ENCODE peak calls at places on chromosomes 11 and 22, in nine cellular contexts. U, M, J, D, R, V, K, S and L are unnamed samples.

GRCh38 chr22:41932353-41932752 is 5.7 kb upstream of the TNFRSF13C start:
- DNase-seq in U (no peak), M (no peak), J (no peak), D (no peak), R (no peak), V (no peak), K (no peak), S (no peak), L (no peak)

GRCh38 chr11:35115688-35116030 is 23.3 kb upstream of the CD44 start:
- DNase-seq in U (no peak), M (no peak), J (no peak), D (no peak), R (no peak), V (no peak), K (no peak), S (no peak), L (no peak)

GRCh38 chr22:19892925-19893324 is 38.3 kb upstream of the GNB1L start:
- DNase-seq in U (no peak), M (no peak), J (no peak), D (no peak), R (no peak), V (no peak), K (no peak), S (no peak), L (no peak)

GRCh38 chr22:48586799-48587185 is 1240.9 kb downstream of the BRD1 start:
- DNase-seq in U (no peak), M (no peak), J (no peak), D (no peak), R (no peak), V (no peak), K (no peak), S (no peak), L (no peak)

GRCh38 chr11:3087821-3088800 is 30.9 kb upstream of the CARS1 start:
- DNase-seq in U (no peak), M (no peak), J (no peak), D (no peak), R (no peak), V (no peak), K (no peak), S (no peak), L (no peak)

GRCh38 chr22:31055322-31056159 is 25.6 kb upstream of the SMTN start:
- DNase-seq in U (no peak), M (peak), J (peak), D (no peak), R (peak), V (peak), K (peak), S (no peak), L (no peak)

GRCh38 chr11:79094601-79095000 is 346.2 kb downstream of the TENM4 start:
- DNase-seq in U (no peak), M (no peak), J (no peak), D (no peak), R (no peak), V (no peak), K (no peak), S (no peak), L (no peak)

GRCh38 chr11:102447941-102448868 is 4.4 kb downstream of the TMEM123 start:
- DNase-seq in U (no peak), M (no peak), J (no peak), D (no peak), R (no peak), V (no peak), K (no peak), S (no peak), L (no peak)

GRCh38 chr22:30044369-30044768 is 35.9 kb upstream of the HORMAD2 start:
- DNase-seq in U (no peak), M (no peak), J (no peak), D (no peak), R (no peak), V (peak), K (peak), S (no peak), L (peak)

GRCh38 chr11:61718613-61719302 is 33.7 kb upstream of the MYRF start:
- DNase-seq in U (no peak), M (no peak), J (no peak), D (no peak), R (no peak), V (no peak), K (peak), S (no peak), L (no peak)

GRCh38 chr11:122192634-122193245 is 76.7 kb upstream of the BLID start:
- DNase-seq in U (no peak), M (no peak), J (no peak), D (no peak), R (no peak), V (no peak), K (peak), S (no peak), L (no peak)

GRCh38 chr11:30328676-30329075 is 5.8 kb downstream of the ARL14EP start:
- DNase-seq in U (no peak), M (no peak), J (no peak), D (no peak), R (no peak), V (no peak), K (no peak), S (no peak), L (no peak)

GRCh38 chr11:103108933-103109817 is at the start of gene DYNC2H1:
- DNase-seq in U (peak), M (peak), J (peak), D (peak), R (peak), V (peak), K (peak), S (peak), L (peak)

GRCh38 chr11:69707156-69707555 is 3.3 kb upstream of the FGF19 start:
- DNase-seq in U (no peak), M (no peak), J (no peak), D (no peak), R (no peak), V (no peak), K (no peak), S (no peak), L (no peak)

GRCh38 chr11:78138694-78139421 is 568 bp downstream of the ALG8 start:
- DNase-seq in U (peak), M (no peak), J (no peak), D (peak), R (peak), V (no peak), K (no peak), S (peak), L (peak)

GRCh38 chr22:31347251-31348008 is 1.3 kb upstream of the PATZ1 start:
- DNase-seq in U (peak), M (no peak), J (peak), D (peak), R (peak), V (peak), K (peak), S (peak), L (peak)

GRCh38 chr11:93361435-93361834 is 30.9 kb downstream of the DEUP1 start:
- DNase-seq in U (no peak), M (no peak), J (no peak), D (no peak), R (no peak), V (no peak), K (no peak), S (no peak), L (no peak)

GRCh38 chr11:47314992-47315391 is 37.5 kb downstream of the MYBPC3 start:
- DNase-seq in U (no peak), M (peak), J (no peak), D (no peak), R (no peak), V (peak), K (no peak), S (no peak), L (no peak)

GRCh38 chr11:28539239-28540025 is 431.2 kb downstream of the METTL15 start:
- DNase-seq in U (no peak), M (no peak), J (no peak), D (no peak), R (no peak), V (no peak), K (no peak), S (no peak), L (no peak)

GRCh38 chr11:58636587-58636986 is 14.1 kb downstream of the CNTF start:
- DNase-seq in U (no peak), M (no peak), J (no peak), D (no peak), R (no peak), V (no peak), K (no peak), S (no peak), L (no peak)

GRCh38 chr11:96014234-96014633 is 90.3 kb upstream of the MTMR2 start:
- DNase-seq in U (no peak), M (no peak), J (no peak), D (no peak), R (no peak), V (peak), K (peak), S (peak), L (peak)

GRCh38 chr22:46914481-46914880 is 152.0 kb downstream of the TBC1D22A start:
- DNase-seq in U (no peak), M (no peak), J (no peak), D (no peak), R (peak), V (no peak), K (no peak), S (no peak), L (no peak)

GRCh38 chr22:50673231-50674126 is 856 bp downstream of the SHANK3 start:
- DNase-seq in U (no peak), M (no peak), J (no peak), D (no peak), R (no peak), V (no peak), K (no peak), S (peak), L (peak)

GRCh38 chr11:75800136-75800675 is 14.8 kb upstream of the UVRAG start:
- DNase-seq in U (no peak), M (no peak), J (no peak), D (no peak), R (no peak), V (no peak), K (no peak), S (no peak), L (no peak)

GRCh38 chr11:129636926-129637325 is 178.7 kb upstream of the TMEM45B start:
- DNase-seq in U (no peak), M (no peak), J (no peak), D (no peak), R (no peak), V (no peak), K (peak), S (no peak), L (no peak)

GRCh38 chr11:2665747-2666710 is 33.8 kb downstream of the KCNQ1OT1 start:
- DNase-seq in U (no peak), M (no peak), J (no peak), D (peak), R (no peak), V (no peak), K (no peak), S (no peak), L (no peak)

GRCh38 chr11:86978756-86979608 is 23.8 kb upstream of the FZD4 start:
- DNase-seq in U (no peak), M (no peak), J (no peak), D (no peak), R (peak), V (no peak), K (peak), S (peak), L (no peak)

GRCh38 chr22:46970411-46971123 is 208.1 kb downstream of the TBC1D22A start:
- DNase-seq in U (no peak), M (no peak), J (peak), D (no peak), R (no peak), V (no peak), K (no peak), S (no peak), L (no peak)

GRCh38 chr11:118938491-118939411 is 13.0 kb upstream of the BCL9L start:
- DNase-seq in U (no peak), M (no peak), J (no peak), D (no peak), R (no peak), V (peak), K (no peak), S (no peak), L (no peak)

GRCh38 chr11:3905080-3905953 is 49.9 kb downstream of the STIM1 start:
- DNase-seq in U (peak), M (no peak), J (no peak), D (peak), R (no peak), V (peak), K (peak), S (peak), L (peak)

GRCh38 chr11:128802358-128802981 is 64.6 kb downstream of the KCNJ1 start:
- DNase-seq in U (no peak), M (no peak), J (no peak), D (no peak), R (peak), V (no peak), K (peak), S (no peak), L (no peak)

GRCh38 chr11:125935629-125936199 is 10.1 kb upstream of the VSIG10L2 start:
- DNase-seq in U (no peak), M (peak), J (no peak), D (peak), R (no peak), V (no peak), K (peak), S (no peak), L (no peak)

GRCh38 chr11:57873196-57873911 is 111.8 kb downstream of the CTNND1 start:
- DNase-seq in U (no peak), M (no peak), J (no peak), D (no peak), R (no peak), V (peak), K (no peak), S (no peak), L (no peak)

GRCh38 chr11:16002942-16003341 is 353.4 kb downstream of the SOX6 start:
- DNase-seq in U (no peak), M (no peak), J (no peak), D (no peak), R (peak), V (no peak), K (no peak), S (no peak), L (no peak)

GRCh38 chr11:88414385-88414861 is 76.9 kb upstream of the CTSC start:
- DNase-seq in U (no peak), M (no peak), J (peak), D (no peak), R (peak), V (no peak), K (peak), S (peak), L (peak)

GRCh38 chr22:19832476-19833108 is 22.1 kb downstream of the GNB1L start:
- DNase-seq in U (no peak), M (peak), J (no peak), D (peak), R (no peak), V (no peak), K (no peak), S (no peak), L (no peak)

GRCh38 chr11:35549787-35550186 is 24.4 kb upstream of the PAMR1 start:
- DNase-seq in U (no peak), M (no peak), J (no peak), D (no peak), R (no peak), V (peak), K (peak), S (no peak), L (no peak)